ENCODE peak calls at places on chromosome 17, in five cellular contexts. Q is neural progenitor cell, P is GM23248, C is HCT116, U is fibroblast of lung. K is an unnamed sample.

GRCh38 chr17:64256913-64257807 is 5.9 kb downstream of the TEX2 start:
- DNase-seq in Q (peak; percentile 78), P (peak; percentile 88), C (no peak), U (peak; percentile 75), K (no peak)

GRCh38 chr17:72592242-72592966 is 471.6 kb downstream of the SOX9 start:
- DNase-seq in Q (peak; percentile 93), P (peak; percentile 90), C (peak; percentile 86), U (peak; percentile 80), K (no peak)

GRCh38 chr17:32523827-32524552 is 37.2 kb downstream of the CDK5R1 start:
- DNase-seq in Q (no peak), P (no peak), C (no peak), U (no peak), K (no peak)

GRCh38 chr17:73131993-73132595 is 32.7 kb upstream of the SSTR2 start:
- DNase-seq in Q (peak; percentile 68), P (no peak), C (no peak), U (no peak), K (no peak)

GRCh38 chr17:36151891-36152638 is 24.4 kb downstream of the TBC1D3B start:
- DNase-seq in Q (no peak), P (no peak), C (no peak), U (no peak), K (no peak)

GRCh38 chr17:47288531-47289116 is 35.0 kb downstream of the ITGB3 start:
- DNase-seq in Q (no peak), P (peak; percentile 35), C (no peak), U (peak; percentile 69), K (no peak)

GRCh38 chr17:42248351-42249179 is 27.6 kb downstream of the STAT5B start:
- DNase-seq in Q (peak; percentile 47), P (peak; percentile 94), C (no peak), U (peak; percentile 93), K (no peak)

GRCh38 chr17:77471984-77472836 is 331.4 kb downstream of the SEC14L1 start:
- DNase-seq in Q (peak; percentile 92), P (peak; percentile 64), C (no peak), U (peak; percentile 85), K (no peak)

GRCh38 chr17:350706-351435 is 1.7 kb downstream of the RPH3AL start:
- DNase-seq in Q (no peak), P (peak; percentile 17), C (no peak), U (peak; percentile 44), K (peak; percentile 50)

GRCh38 chr17:68101992-68102758 is 66.6 kb downstream of the KPNA2 start:
- DNase-seq in Q (peak; percentile 19), P (peak; percentile 30), C (no peak), U (no peak), K (no peak)

GRCh38 chr17:37050905-37051304 is 102.2 kb downstream of the AATF start:
- DNase-seq in Q (no peak), P (no peak), C (no peak), U (peak; percentile 65), K (no peak)

GRCh38 chr17:33258291-33258690 is 34.8 kb downstream of the ASIC2 start:
- DNase-seq in Q (no peak), P (no peak), C (no peak), U (no peak), K (no peak)

GRCh38 chr17:48488548-48489106 is 42.2 kb downstream of the HOXB1 start:
- DNase-seq in Q (no peak), P (no peak), C (no peak), U (no peak), K (no peak)

GRCh38 chr17:40937384-40937819 is at the start of gene KRT23:
- DNase-seq in Q (peak; percentile 34), P (no peak), C (no peak), U (peak; percentile 80), K (no peak)

GRCh38 chr17:50272711-50273653 is 1.3 kb upstream of the TMEM92 start:
- DNase-seq in Q (peak; percentile 87), P (peak; percentile 78), C (no peak), U (no peak), K (no peak)

GRCh38 chr17:39688475-39688835 is 598 bp upstream of the PGAP3 start:
- DNase-seq in Q (no peak), P (peak; percentile 45), C (no peak), U (no peak), K (no peak)

DNA sequence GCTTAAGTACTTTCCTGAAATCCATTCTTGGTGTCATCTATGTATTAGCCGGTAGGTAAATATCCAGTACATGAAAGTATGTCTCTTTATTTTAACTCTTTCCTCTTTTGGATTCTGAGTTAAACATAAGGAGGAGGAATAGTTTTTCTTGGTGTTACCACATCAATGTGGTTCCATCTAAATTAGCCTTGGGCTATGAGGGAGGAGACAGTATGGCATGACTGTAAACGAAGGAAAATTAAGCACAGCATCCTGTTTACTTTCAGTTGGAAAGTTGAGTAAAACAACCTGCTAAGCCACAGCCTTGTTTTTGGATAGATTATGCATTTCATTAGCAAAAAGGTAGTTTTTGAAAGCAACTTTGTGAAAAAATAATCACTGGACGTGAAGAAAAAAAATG is 693.0 kb upstream of the SOX9 start:
- DNase-seq in Q (no peak), P (no peak), C (no peak), U (no peak), K (no peak)
- H3K4me3 ChIP-seq in Q (no peak overlapping the region), P (no peak overlapping the region), C (no peak overlapping the region), U (no peak overlapping the region), K (no peak overlapping the region)

DNA sequence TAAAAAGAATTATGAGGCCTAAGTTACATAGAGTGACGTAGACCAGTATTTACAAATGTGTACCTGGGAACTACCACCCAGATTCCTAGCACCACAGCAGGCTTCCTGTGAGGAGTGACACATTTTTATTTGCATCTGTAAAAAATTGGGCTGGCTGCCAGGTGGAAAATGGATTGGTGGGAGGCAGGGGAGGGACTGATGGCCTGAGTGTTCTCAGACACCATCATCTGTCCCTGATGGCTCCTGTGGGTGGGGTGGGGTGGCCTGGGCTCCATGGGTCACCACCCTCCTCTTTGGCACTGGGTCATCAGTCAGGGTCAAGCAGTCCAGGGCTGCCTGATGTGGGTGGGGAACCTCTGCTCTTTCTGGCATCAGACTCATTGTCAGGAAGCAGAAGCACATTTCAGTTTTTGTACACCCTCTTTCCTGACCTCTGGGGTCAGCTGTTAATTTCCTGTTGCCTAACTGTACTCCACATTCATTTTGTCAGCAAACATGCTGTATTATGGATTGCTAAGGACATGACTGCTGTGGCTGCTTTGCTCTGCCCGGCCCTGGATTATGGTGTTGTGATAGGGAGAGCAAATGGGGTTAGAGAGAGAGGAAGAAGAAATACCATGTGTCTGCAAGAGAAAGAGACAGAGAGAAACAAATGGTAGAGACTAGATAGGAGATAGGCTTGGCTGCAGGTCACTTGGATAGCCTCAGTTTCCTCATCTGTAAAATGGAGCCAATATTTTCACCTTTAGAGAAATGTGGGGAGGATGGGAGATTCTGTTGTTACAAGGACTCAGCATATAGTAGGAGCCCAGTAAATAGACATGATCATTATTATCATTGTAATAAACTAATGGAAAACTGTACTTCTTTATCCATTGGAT is 11.6 kb upstream of the MFAP4 start:
- DNase-seq in Q (no peak), P (peak; percentile 41), C (no peak), U (peak; percentile 19), K (no peak)
- H2AFZ ChIP-seq in Q (no peak overlapping the region), P (no peak overlapping the region), C (no peak overlapping the region), U (peak overlapping the region; percentile 17), K (no peak overlapping the region)

DNA sequence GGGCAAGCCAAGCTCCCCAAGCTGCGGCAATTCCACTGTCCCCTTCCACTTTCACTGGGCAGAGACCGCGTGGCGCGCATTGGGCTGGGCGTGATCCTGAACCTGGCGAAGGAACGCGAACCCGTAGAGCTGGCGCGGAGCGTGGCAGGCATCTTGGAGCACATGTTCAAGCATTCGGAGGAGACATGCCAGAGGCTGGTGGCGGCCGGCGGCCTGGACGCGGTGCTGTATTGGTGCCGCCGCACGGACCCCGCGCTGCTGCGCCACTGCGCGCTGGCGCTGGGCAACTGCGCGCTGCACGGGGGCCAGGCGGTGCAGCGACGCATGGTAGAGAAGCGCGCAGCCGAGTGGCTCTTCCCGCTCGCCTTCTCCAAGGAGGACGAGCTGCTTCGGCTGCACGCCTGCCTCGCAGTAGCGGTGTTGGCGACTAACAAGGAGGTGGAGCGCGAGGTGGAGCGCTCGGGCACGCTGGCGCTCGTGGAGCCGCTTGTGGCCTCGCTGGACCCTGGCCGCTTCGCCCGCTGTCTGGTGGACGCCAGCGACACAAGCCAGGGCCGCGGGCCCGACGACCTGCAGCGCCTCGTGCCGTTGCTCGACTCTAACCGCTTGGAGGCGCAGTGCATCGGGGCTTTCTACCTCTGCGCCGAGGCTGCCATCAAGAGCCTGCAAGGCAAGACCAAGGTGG is 9.8 kb downstream of the SARM1 start:
- DNase-seq in Q (peak; percentile 89), P (no peak), C (no peak), U (no peak), K (no peak)
- TF ChIP-seq EZH2 in Q (peak; percentile 69), P (no peak), C (no peak), U (no peak), K (peak; percentile 42)

GRCh38 chr17:27895110-27895895 is 2.1 kb upstream of the LYRM9 start:
- DNase-seq in Q (no peak), P (no peak), C (no peak), U (no peak), K (no peak)

GRCh38 chr17:27896656-27897055 is 3.5 kb upstream of the LYRM9 start:
- DNase-seq in Q (no peak), P (no peak), C (no peak), U (no peak), K (no peak)

GRCh38 chr17:27893834-27894503 is 804 bp upstream of the LYRM9 start:
- DNase-seq in Q (no peak), P (peak; percentile 22), C (no peak), U (no peak), K (no peak)

GRCh38 chr17:27898096-27898495 is 4.9 kb upstream of the LYRM9 start:
- DNase-seq in Q (no peak), P (no peak), C (no peak), U (no peak), K (no peak)

GRCh38 chr17:27895940-27896535 is 2.9 kb upstream of the LYRM9 start:
- DNase-seq in Q (no peak), P (no peak), C (no peak), U (no peak), K (no peak)
- H3K4me3 ChIP-seq in Q (no peak overlapping the region), P (no peak overlapping the region), C (no peak overlapping the region), U (no peak overlapping the region), K (no peak overlapping the region)

GRCh38 chr17:75991396-75991795 is 9.3 kb upstream of the CDK3 start:
- DNase-seq in Q (no peak), P (no peak), C (no peak), U (no peak), K (no peak)
- H2AFZ ChIP-seq in Q (no peak overlapping the region), P (no peak overlapping the region), C (no peak overlapping the region), U (no peak overlapping the region), K (no peak overlapping the region)

K was measured in keratinocyte.